ENCODE peak calls at places on chromosomes 13 and 19, in eight cellular contexts. A is fibroblast of lung; Q is breast epithelium; S is GM23248; Y is cardiac muscle cell; P is MM.1S; C is brain microvascular endothelial cell; E is CD4-positive, alpha-beta T cell. U is an unnamed sample.

GRCh38 chr19:58265100-58265499 is 13.7 kb upstream of the ZNF8 start:
- DNase-seq in A (no peak), Q (no peak), S (no peak), Y (no peak), P (no peak), C (no peak), E (no peak), U (no peak)

GRCh38 chr13:42266464-42266863 is 5.5 kb upstream of the AKAP11 start:
- DNase-seq in A (peak), Q (no peak), S (peak), Y (peak), P (no peak), C (peak), E (no peak), U (no peak)

GRCh38 chr13:36414461-36414860 is 17.8 kb upstream of the CCNA1 start:
- DNase-seq in A (no peak), Q (no peak), S (no peak), Y (no peak), P (peak), C (no peak), E (no peak), U (no peak)

GRCh38 chr19:17041994-17042393 is 15.4 kb upstream of the CPAMD8 start:
- DNase-seq in A (peak), Q (no peak), S (no peak), Y (no peak), P (no peak), C (no peak), E (no peak), U (no peak)

GRCh38 chr13:38223093-38223492 is 126.6 kb upstream of the UFM1 start:
- DNase-seq in A (peak), Q (no peak), S (peak), Y (peak), P (no peak), C (peak), E (no peak), U (no peak)

GRCh38 chr13:37047032-37047431 is 12.5 kb downstream of the SUPT20H start:
- DNase-seq in A (no peak), Q (no peak), S (no peak), Y (no peak), P (no peak), C (no peak), E (no peak), U (no peak)

GRCh38 chr19:15998166-15998565 is 49.4 kb downstream of the OR10H4 start:
- DNase-seq in A (no peak), Q (no peak), S (no peak), Y (no peak), P (no peak), C (no peak), E (no peak), U (no peak)

GRCh38 chr19:36604656-36605100 is 435 bp upstream of the ZNF382 start:
- DNase-seq in A (peak), Q (no peak), S (peak), Y (peak), P (no peak), C (peak), E (peak), U (peak)

GRCh38 chr13:27353166-27353583 is 71.2 kb upstream of the GTF3A start:
- DNase-seq in A (peak), Q (no peak), S (peak), Y (no peak), P (peak), C (peak), E (no peak), U (peak)

GRCh38 chr13:95295026-95295425 is 6.2 kb downstream of the ABCC4 start:
- DNase-seq in A (no peak), Q (no peak), S (peak), Y (no peak), P (no peak), C (no peak), E (no peak), U (no peak)

GRCh38 chr13:39038569-39038898 is 278 bp downstream of the NHLRC3 start:
- DNase-seq in A (no peak), Q (no peak), S (peak), Y (no peak), P (peak), C (no peak), E (no peak), U (peak)

GRCh38 chr19:55504981-55505380 is 16.7 kb downstream of the SSC5D start:
- DNase-seq in A (no peak), Q (no peak), S (no peak), Y (no peak), P (no peak), C (no peak), E (no peak), U (no peak)

GRCh38 chr19:33963514-33963913 is 166.8 kb downstream of the KCTD15 start:
- DNase-seq in A (no peak), Q (no peak), S (no peak), Y (no peak), P (no peak), C (no peak), E (no peak), U (no peak)

GRCh38 chr13:23979361-23980159 is 82.3 kb upstream of the C1QTNF9B start:
- DNase-seq in A (peak), Q (peak), S (peak), Y (peak), P (peak), C (peak), E (no peak), U (peak)

GRCh38 chr13:73782781-73783180 is 351.4 kb downstream of the KLF12 start:
- DNase-seq in A (peak), Q (no peak), S (no peak), Y (no peak), P (no peak), C (no peak), E (no peak), U (no peak)

GRCh38 chr13:48567521-48568331 is 34.8 kb upstream of the RCBTB2 start:
- DNase-seq in A (no peak), Q (no peak), S (peak), Y (no peak), P (no peak), C (no peak), E (no peak), U (no peak)

GRCh38 chr19:46451352-46451751 is 20.0 kb downstream of the PNMA8A start:
- DNase-seq in A (no peak), Q (no peak), S (no peak), Y (no peak), P (no peak), C (no peak), E (no peak), U (no peak)
- H3K27ac ChIP-seq in A (no peak), Q (peak), S (no peak), Y (no peak), P (no peak), C (no peak), E (no peak), U (peak)

DNA sequence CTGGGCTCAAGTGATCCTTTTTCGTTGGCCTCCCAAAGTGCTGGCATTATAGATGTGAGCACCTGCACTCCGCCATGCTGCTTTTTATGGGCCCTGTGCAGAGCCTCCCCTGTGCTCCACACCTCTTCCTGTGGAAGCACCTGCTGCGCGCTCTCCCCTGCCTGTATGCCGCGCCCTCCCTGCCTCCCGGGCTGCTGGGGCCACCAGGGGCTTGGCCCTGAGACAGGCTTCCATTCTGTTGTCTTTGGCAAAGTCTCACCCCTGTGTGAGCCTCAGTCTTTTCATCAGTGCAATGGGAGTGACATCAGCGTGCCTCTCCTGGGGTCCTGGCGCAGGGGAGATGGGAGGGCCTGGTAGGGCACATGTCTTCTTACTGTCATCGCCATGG is 1.3 kb downstream of the FAM174C start:
- DNase-seq in A (no peak), Q (no peak), S (no peak), Y (no peak), P (peak), C (no peak), E (no peak), U (no peak)
- H3K27ac ChIP-seq in A (peak), Q (peak), S (peak), Y (no peak), P (peak), C (no peak), E (peak), U (no peak)

DNA sequence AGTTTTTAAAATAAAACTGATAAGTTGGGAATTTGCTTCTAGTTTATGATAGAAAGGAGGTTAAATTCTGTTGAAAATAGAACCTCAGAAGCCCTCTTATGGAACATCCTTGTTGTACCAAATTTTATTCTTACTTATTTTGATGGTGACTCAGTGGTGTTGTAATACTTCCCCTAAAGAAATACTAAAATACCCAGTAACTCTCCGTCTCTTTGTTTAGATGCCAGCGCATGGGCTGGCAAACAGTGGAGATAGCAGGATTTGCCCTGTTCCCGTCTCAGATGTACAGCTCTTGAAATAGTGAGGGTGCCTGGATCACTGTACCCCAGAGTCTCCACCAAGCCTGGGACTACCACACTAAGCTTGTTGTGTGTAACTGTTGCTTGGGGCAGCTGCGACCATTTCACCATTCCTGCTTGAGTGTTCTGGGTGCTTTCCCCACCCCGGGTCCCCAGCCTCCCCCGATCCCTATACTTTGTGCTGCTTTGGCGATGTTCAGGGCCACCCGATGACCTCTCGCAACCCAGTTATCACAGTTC is 67.0 kb upstream of the TEX29 start:
- DNase-seq in A (no peak), Q (no peak), S (peak), Y (no peak), P (no peak), C (no peak), E (no peak), U (no peak)
- H3K27ac ChIP-seq in A (no peak), Q (no peak), S (peak), Y (no peak), P (no peak), C (peak), E (no peak), U (no peak)

GRCh38 chr19:52993342-52994178 is 20.2 kb upstream of the ERVV-1 start:
- DNase-seq in A (peak), Q (peak), S (peak), Y (peak), P (no peak), C (peak), E (peak), U (peak)
- H3K27ac ChIP-seq in A (peak), Q (peak), S (peak), Y (peak), P (no peak), C (peak), E (no peak), U (no peak)

DNA sequence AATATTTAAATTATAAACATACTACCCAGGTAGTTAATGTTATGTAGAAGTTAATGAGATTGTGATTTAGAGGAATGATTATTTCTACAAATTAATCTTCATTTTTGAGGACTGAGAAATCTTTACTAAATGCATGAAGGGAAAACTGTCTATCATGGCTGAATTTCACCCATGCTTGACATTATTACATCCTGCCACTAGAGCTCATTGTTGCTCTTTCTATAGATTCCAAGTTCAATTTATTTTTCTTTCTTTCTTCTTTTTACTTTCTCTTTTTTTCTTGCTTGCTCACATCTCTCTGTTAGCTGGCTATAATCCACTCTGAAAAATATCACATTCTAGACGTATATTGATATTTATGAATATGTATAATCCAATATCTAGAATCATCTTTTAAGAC is 505.0 kb upstream of the KLHL1 start:
- DNase-seq in A (no peak), Q (no peak), S (no peak), Y (peak), P (no peak), C (no peak), E (no peak), U (no peak)
- H3K27ac ChIP-seq in A (no peak), Q (no peak), S (no peak), Y (no peak), P (no peak), C (no peak), E (no peak), U (no peak)

GRCh38 chr19:13098291-13099072 is 4.2 kb downstream of the LYL1 start:
- DNase-seq in A (peak), Q (no peak), S (peak), Y (no peak), P (no peak), C (no peak), E (no peak), U (no peak)

GRCh38 chr19:13095934-13096890 is 6.4 kb downstream of the LYL1 start:
- DNase-seq in A (no peak), Q (no peak), S (no peak), Y (peak), P (no peak), C (no peak), E (no peak), U (no peak)

GRCh38 chr19:13095393-13095784 is 7.3 kb downstream of the LYL1 start:
- DNase-seq in A (no peak), Q (no peak), S (no peak), Y (no peak), P (peak), C (no peak), E (no peak), U (no peak)

GRCh38 chr19:13097331-13098258 is 5.1 kb downstream of the LYL1 start:
- DNase-seq in A (no peak), Q (no peak), S (peak), Y (no peak), P (no peak), C (no peak), E (no peak), U (no peak)

GRCh38 chr19:13096968-13097330 is 5.7 kb downstream of the LYL1 start:
- DNase-seq in A (no peak), Q (no peak), S (no peak), Y (no peak), P (no peak), C (no peak), E (no peak), U (no peak)
- H3K27ac ChIP-seq in A (no peak), Q (no peak), S (no peak), Y (no peak), P (no peak), C (no peak), E (no peak), U (peak)

DNA sequence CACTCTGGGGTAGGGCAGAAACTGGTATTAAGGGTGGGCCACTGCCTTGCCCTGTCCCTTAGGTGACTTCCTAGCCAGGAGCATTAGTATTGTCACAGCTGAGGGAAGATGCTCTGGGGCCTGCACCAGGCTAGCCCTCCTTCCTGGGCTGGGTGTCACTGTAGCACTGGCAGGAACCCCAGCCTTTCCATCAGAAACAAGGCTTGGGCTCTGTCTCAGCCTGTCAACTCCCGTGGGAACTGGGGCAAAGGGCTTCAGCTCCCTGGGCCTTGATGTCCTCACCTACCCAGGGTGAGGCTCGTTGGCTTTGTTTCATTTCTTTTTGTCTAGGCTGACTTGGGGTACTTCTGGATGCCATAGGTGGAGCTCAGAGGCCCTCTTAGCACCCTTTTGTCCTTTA is 18.0 kb downstream of the PAF1 start:
- DNase-seq in A (no peak), Q (no peak), S (peak), Y (no peak), P (no peak), C (no peak), E (no peak), U (no peak)
- H3K27ac ChIP-seq in A (peak), Q (peak), S (peak), Y (no peak), P (no peak), C (peak), E (peak), U (peak)

GRCh38 chr19:13729859-13730258 is 34.5 kb upstream of the MRI1 start:
- DNase-seq in A (peak), Q (no peak), S (peak), Y (no peak), P (no peak), C (no peak), E (no peak), U (no peak)
- H3K27ac ChIP-seq in A (peak), Q (peak), S (peak), Y (no peak), P (no peak), C (peak), E (no peak), U (no peak)

GRCh38 chr13:113784645-113785024 is 25.6 kb downstream of the TMEM255B start:
- DNase-seq in A (no peak), Q (no peak), S (no peak), Y (no peak), P (no peak), C (no peak), E (no peak), U (no peak)
- H3K27ac ChIP-seq in A (no peak), Q (no peak), S (no peak), Y (no peak), P (peak), C (no peak), E (no peak), U (no peak)

DNA sequence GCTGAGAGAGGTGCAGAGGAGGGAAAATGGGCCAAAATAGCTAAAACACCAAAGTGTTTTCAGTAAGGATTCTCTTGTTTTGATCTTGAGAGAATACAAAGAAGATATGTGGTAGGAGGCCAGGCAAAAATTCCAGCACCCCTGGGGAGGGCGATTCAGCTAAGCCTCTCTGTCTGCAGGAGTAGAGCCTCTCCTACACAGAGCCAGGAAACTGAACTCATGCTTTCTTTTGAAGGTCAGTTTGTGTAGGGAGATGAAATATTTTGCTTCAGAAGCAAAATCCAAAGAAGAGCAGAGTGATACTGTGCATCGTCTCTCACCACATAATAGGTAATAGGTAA is 565.0 kb downstream of the FGF9 start:
- DNase-seq in A (no peak), Q (no peak), S (no peak), Y (no peak), P (no peak), C (no peak), E (no peak), U (no peak)
- H3K27ac ChIP-seq in A (no peak), Q (peak), S (no peak), Y (peak), P (no peak), C (no peak), E (no peak), U (no peak)

U was measured in substantia nigra.